ENCODE peak calls at places on chromosomes 12 and 14, in ten cellular contexts. One of them, this sample, is unnamed.

GRCh38 chr12:116538076-116538591 is 21.0 kb upstream of the MAP1LC3B2 start:
- DNase-seq in esophagus muscularis mucosa: no peak
- DNase-seq in stomach: no peak
- DNase-seq in sigmoid colon: no peak
- DNase-seq in A549: no peak
- DNase-seq in GM12891: no peak
- DNase-seq in K562: no peak
- DNase-seq in adrenal gland: no peak
- DNase-seq in body of pancreas: no peak
- DNase-seq in HCT116: no peak
- DNase-seq in this sample: no peak

GRCh38 chr12:20731274-20731673 is 36.1 kb downstream of the SLCO1C1 start:
- DNase-seq in esophagus muscularis mucosa: no peak
- DNase-seq in stomach: no peak
- DNase-seq in sigmoid colon: no peak
- DNase-seq in A549: peak; percentile 9
- DNase-seq in GM12891: no peak
- DNase-seq in K562: no peak
- DNase-seq in adrenal gland: no peak
- DNase-seq in body of pancreas: no peak
- DNase-seq in HCT116: no peak
- DNase-seq in this sample: no peak

GRCh38 chr14:69315302-69315701 is 55.3 kb downstream of the GALNT16 start:
- DNase-seq in esophagus muscularis mucosa: no peak
- DNase-seq in stomach: no peak
- DNase-seq in sigmoid colon: peak; percentile 25
- DNase-seq in A549: peak; percentile 27
- DNase-seq in GM12891: no peak
- DNase-seq in K562: peak; percentile 21
- DNase-seq in adrenal gland: no peak
- DNase-seq in body of pancreas: no peak
- DNase-seq in HCT116: no peak
- DNase-seq in this sample: no peak

GRCh38 chr12:38507839-38508238 is 191.3 kb downstream of the ALG10B start:
- DNase-seq in esophagus muscularis mucosa: no peak
- DNase-seq in stomach: no peak
- DNase-seq in sigmoid colon: no peak
- DNase-seq in A549: no peak
- DNase-seq in GM12891: no peak
- DNase-seq in K562: no peak
- DNase-seq in adrenal gland: no peak
- DNase-seq in body of pancreas: no peak
- DNase-seq in HCT116: no peak
- DNase-seq in this sample: no peak

GRCh38 chr12:121060149-121061001 is 21.3 kb upstream of the OASL start:
- DNase-seq in esophagus muscularis mucosa: peak; percentile 86
- DNase-seq in stomach: peak; percentile 48
- DNase-seq in sigmoid colon: no peak
- DNase-seq in A549: peak; percentile 76
- DNase-seq in GM12891: peak; percentile 47
- DNase-seq in K562: peak; percentile 65
- DNase-seq in adrenal gland: no peak
- DNase-seq in body of pancreas: peak; percentile 27
- DNase-seq in HCT116: peak; percentile 67
- DNase-seq in this sample: no peak

GRCh38 chr12:11499802-11500201 is 104.4 kb upstream of the PRB2 start:
- DNase-seq in esophagus muscularis mucosa: no peak
- DNase-seq in stomach: no peak
- DNase-seq in sigmoid colon: no peak
- DNase-seq in A549: no peak
- DNase-seq in GM12891: no peak
- DNase-seq in K562: no peak
- DNase-seq in adrenal gland: no peak
- DNase-seq in body of pancreas: no peak
- DNase-seq in HCT116: no peak
- DNase-seq in this sample: no peak

GRCh38 chr14:23057757-23058653 is 685 bp upstream of the CDH24 start:
- DNase-seq in esophagus muscularis mucosa: peak; percentile 96
- DNase-seq in stomach: peak; percentile 88
- DNase-seq in sigmoid colon: peak; percentile 94
- DNase-seq in A549: peak; percentile 89
- DNase-seq in GM12891: peak; percentile 94
- DNase-seq in K562: peak; percentile 94
- DNase-seq in adrenal gland: peak; percentile 91
- DNase-seq in body of pancreas: peak; percentile 88
- DNase-seq in HCT116: peak; percentile 79
- DNase-seq in this sample: peak; percentile 85

GRCh38 chr12:212799-213526 is 994 bp downstream of the SLC6A12 start:
- DNase-seq in esophagus muscularis mucosa: no peak
- DNase-seq in stomach: peak; percentile 46
- DNase-seq in sigmoid colon: no peak
- DNase-seq in A549: no peak
- DNase-seq in GM12891: no peak
- DNase-seq in K562: no peak
- DNase-seq in adrenal gland: no peak
- DNase-seq in body of pancreas: peak; percentile 79
- DNase-seq in HCT116: no peak
- DNase-seq in this sample: no peak

GRCh38 chr14:104895786-104896642 is 28.7 kb upstream of the PLD4 start:
- DNase-seq in esophagus muscularis mucosa: no peak
- DNase-seq in stomach: peak; percentile 70
- DNase-seq in sigmoid colon: peak; percentile 65
- DNase-seq in A549: no peak
- DNase-seq in GM12891: peak; percentile 9
- DNase-seq in K562: no peak
- DNase-seq in adrenal gland: peak; percentile 31
- DNase-seq in body of pancreas: peak; percentile 91
- DNase-seq in HCT116: no peak
- DNase-seq in this sample: peak; percentile 28

GRCh38 chr12:100154472-100155247 is 12.0 kb upstream of the BLTP3B start:
- DNase-seq in esophagus muscularis mucosa: peak; percentile 93
- DNase-seq in stomach: peak; percentile 82
- DNase-seq in sigmoid colon: peak; percentile 77
- DNase-seq in A549: peak; percentile 84
- DNase-seq in GM12891: peak; percentile 59
- DNase-seq in K562: peak; percentile 85
- DNase-seq in adrenal gland: peak; percentile 69
- DNase-seq in body of pancreas: peak; percentile 68
- DNase-seq in HCT116: peak; percentile 62
- DNase-seq in this sample: peak; percentile 37

GRCh38 chr14:101808020-101808641 is 46.6 kb downstream of the PPP2R5C start:
- DNase-seq in esophagus muscularis mucosa: no peak
- DNase-seq in stomach: no peak
- DNase-seq in sigmoid colon: no peak
- DNase-seq in A549: peak; percentile 27
- DNase-seq in GM12891: no peak
- DNase-seq in K562: peak; percentile 69
- DNase-seq in adrenal gland: no peak
- DNase-seq in body of pancreas: peak; percentile 72
- DNase-seq in HCT116: no peak
- DNase-seq in this sample: no peak

GRCh38 chr12:56104815-56105476 is 587 bp downstream of the PA2G4 start:
- DNase-seq in esophagus muscularis mucosa: no peak
- DNase-seq in stomach: peak; percentile 34
- DNase-seq in sigmoid colon: no peak
- DNase-seq in A549: peak; percentile 31
- DNase-seq in GM12891: no peak
- DNase-seq in K562: peak; percentile 72
- DNase-seq in adrenal gland: peak; percentile 30
- DNase-seq in body of pancreas: peak; percentile 23
- DNase-seq in HCT116: no peak
- DNase-seq in this sample: no peak

GRCh38 chr14:61461808-61462275 is 140.5 kb downstream of the PRKCH start:
- DNase-seq in esophagus muscularis mucosa: peak; percentile 91
- DNase-seq in stomach: no peak
- DNase-seq in sigmoid colon: no peak
- DNase-seq in A549: peak; percentile 72
- DNase-seq in GM12891: no peak
- DNase-seq in K562: peak; percentile 60
- DNase-seq in adrenal gland: no peak
- DNase-seq in body of pancreas: peak; percentile 62
- DNase-seq in HCT116: peak; percentile 34
- DNase-seq in this sample: peak; percentile 71

GRCh38 chr12:12319501-12320322 is 30.3 kb downstream of the MANSC1 start:
- DNase-seq in esophagus muscularis mucosa: no peak
- DNase-seq in stomach: no peak
- DNase-seq in sigmoid colon: peak; percentile 55
- DNase-seq in A549: no peak
- DNase-seq in GM12891: no peak
- DNase-seq in K562: no peak
- DNase-seq in adrenal gland: no peak
- DNase-seq in body of pancreas: no peak
- DNase-seq in HCT116: no peak
- DNase-seq in this sample: no peak

GRCh38 chr14:81157431-81157830 is 63.3 kb downstream of the GTF2A1 start:
- DNase-seq in esophagus muscularis mucosa: no peak
- DNase-seq in stomach: no peak
- DNase-seq in sigmoid colon: no peak
- DNase-seq in A549: no peak
- DNase-seq in GM12891: no peak
- DNase-seq in K562: no peak
- DNase-seq in adrenal gland: no peak
- DNase-seq in body of pancreas: no peak
- DNase-seq in HCT116: no peak
- DNase-seq in this sample: no peak

DNA sequence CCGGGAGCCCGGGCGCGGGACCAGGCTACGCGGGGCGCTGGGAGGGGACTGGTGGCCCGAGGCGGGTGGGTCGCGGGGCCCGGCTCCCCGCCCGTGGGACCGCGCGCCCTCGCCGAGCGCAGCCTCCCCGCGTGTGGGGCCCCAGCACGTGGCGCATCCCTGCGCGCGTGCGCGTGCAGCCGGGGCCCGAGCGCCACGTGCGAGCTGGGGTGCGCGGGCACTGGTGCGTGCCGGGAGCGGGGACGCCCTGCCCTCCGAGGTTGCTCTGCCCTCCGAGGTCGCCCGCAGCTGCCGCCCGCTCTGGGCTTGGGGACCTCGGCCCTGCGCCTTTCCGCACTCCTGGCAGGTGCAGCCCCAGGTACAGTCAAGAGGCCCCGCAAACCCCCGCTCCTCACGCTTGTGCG is 365 bp upstream of the CCDC88C start:
- DNase-seq in esophagus muscularis mucosa: no peak
- DNase-seq in stomach: peak; percentile 61
- DNase-seq in sigmoid colon: no peak
- DNase-seq in A549: peak; percentile 72
- DNase-seq in GM12891: no peak
- DNase-seq in K562: peak; percentile 64
- DNase-seq in adrenal gland: no peak
- DNase-seq in body of pancreas: peak; percentile 41
- DNase-seq in HCT116: peak; percentile 32
- DNase-seq in this sample: no peak
- TF ChIP-seq POLR2A in esophagus muscularis mucosa: no peak
- TF ChIP-seq POLR2A in stomach: no peak
- TF ChIP-seq POLR2A in sigmoid colon: no peak
- TF ChIP-seq POLR2A in A549: no peak
- TF ChIP-seq POLR2A in GM12891: no peak
- TF ChIP-seq POLR2A in K562: no peak
- TF ChIP-seq POLR2A in adrenal gland: no peak
- TF ChIP-seq POLR2A in body of pancreas: no peak
- TF ChIP-seq POLR2A in HCT116: peak; percentile 52
- TF ChIP-seq POLR2A in this sample: no peak

GRCh38 chr12:26831959-26832816 is 806 bp downstream of the ITPR2 start:
- DNase-seq in esophagus muscularis mucosa: no peak
- DNase-seq in stomach: peak; percentile 58
- DNase-seq in sigmoid colon: peak; percentile 88
- DNase-seq in A549: peak; percentile 77
- DNase-seq in GM12891: peak; percentile 49
- DNase-seq in K562: peak; percentile 79
- DNase-seq in adrenal gland: peak; percentile 72
- DNase-seq in body of pancreas: peak; percentile 61
- DNase-seq in HCT116: peak; percentile 19
- DNase-seq in this sample: peak; percentile 71
- TF ChIP-seq POLR2A in esophagus muscularis mucosa: peak; percentile 18
- TF ChIP-seq POLR2A in stomach: no peak
- TF ChIP-seq POLR2A in sigmoid colon: no peak
- TF ChIP-seq POLR2A in A549: no peak
- TF ChIP-seq POLR2A in GM12891: peak; percentile 79
- TF ChIP-seq POLR2A in K562: peak; percentile 24
- TF ChIP-seq POLR2A in adrenal gland: peak; percentile 75
- TF ChIP-seq POLR2A in body of pancreas: peak; percentile 39
- TF ChIP-seq POLR2A in HCT116: no peak
- TF ChIP-seq POLR2A in this sample: no peak

GRCh38 chr12:68406134-68406576 is 74.0 kb upstream of the MDM1 start:
- DNase-seq in esophagus muscularis mucosa: peak; percentile 96
- DNase-seq in stomach: peak; percentile 88
- DNase-seq in sigmoid colon: peak; percentile 98
- DNase-seq in A549: peak; percentile 59
- DNase-seq in GM12891: no peak
- DNase-seq in K562: peak; percentile 30
- DNase-seq in adrenal gland: peak; percentile 89
- DNase-seq in body of pancreas: peak; percentile 91
- DNase-seq in HCT116: no peak
- DNase-seq in this sample: peak; percentile 79
- TF ChIP-seq POLR2A in esophagus muscularis mucosa: no peak
- TF ChIP-seq POLR2A in stomach: no peak
- TF ChIP-seq POLR2A in sigmoid colon: no peak
- TF ChIP-seq POLR2A in A549: no peak
- TF ChIP-seq POLR2A in GM12891: no peak
- TF ChIP-seq POLR2A in K562: no peak
- TF ChIP-seq POLR2A in adrenal gland: no peak
- TF ChIP-seq POLR2A in body of pancreas: no peak
- TF ChIP-seq POLR2A in HCT116: no peak
- TF ChIP-seq POLR2A in this sample: no peak

GRCh38 chr14:84129028-84129427 is 1400.9 kb upstream of the FLRT2 start:
- DNase-seq in esophagus muscularis mucosa: no peak
- DNase-seq in stomach: no peak
- DNase-seq in sigmoid colon: no peak
- DNase-seq in A549: no peak
- DNase-seq in GM12891: no peak
- DNase-seq in K562: no peak
- DNase-seq in adrenal gland: no peak
- DNase-seq in body of pancreas: no peak
- DNase-seq in HCT116: no peak
- DNase-seq in this sample: no peak

GRCh38 chr14:84131924-84132323 is 1398.0 kb upstream of the FLRT2 start:
- DNase-seq in esophagus muscularis mucosa: no peak
- DNase-seq in stomach: no peak
- DNase-seq in sigmoid colon: no peak
- DNase-seq in A549: no peak
- DNase-seq in GM12891: no peak
- DNase-seq in K562: no peak
- DNase-seq in adrenal gland: no peak
- DNase-seq in body of pancreas: no peak
- DNase-seq in HCT116: no peak
- DNase-seq in this sample: no peak

GRCh38 chr14:84127430-84127829 is 1402.5 kb upstream of the FLRT2 start:
- DNase-seq in esophagus muscularis mucosa: no peak
- DNase-seq in stomach: no peak
- DNase-seq in sigmoid colon: no peak
- DNase-seq in A549: no peak
- DNase-seq in GM12891: no peak
- DNase-seq in K562: no peak
- DNase-seq in adrenal gland: no peak
- DNase-seq in body of pancreas: no peak
- DNase-seq in HCT116: no peak
- DNase-seq in this sample: no peak

DNA sequence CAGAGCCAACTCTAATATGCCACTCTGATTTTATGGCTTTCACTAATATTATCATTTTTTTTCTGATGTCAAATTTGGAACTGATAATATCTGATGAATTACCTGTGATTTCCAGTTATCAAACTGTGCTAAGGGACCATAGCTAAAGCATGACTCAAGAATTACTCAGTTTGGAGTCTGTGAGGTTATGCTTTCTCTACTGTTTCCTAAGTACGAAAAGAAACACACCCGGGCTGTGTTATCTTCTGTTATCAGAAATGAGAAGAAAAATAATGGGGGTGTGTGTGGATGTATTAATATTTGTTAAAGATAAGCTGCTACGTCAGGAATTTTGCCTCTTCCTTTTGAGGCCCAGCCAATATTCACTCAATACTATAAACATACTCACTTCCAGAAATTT is 1401.9 kb upstream of the FLRT2 start:
- DNase-seq in esophagus muscularis mucosa: no peak
- DNase-seq in stomach: no peak
- DNase-seq in sigmoid colon: no peak
- DNase-seq in A549: no peak
- DNase-seq in GM12891: no peak
- DNase-seq in K562: no peak
- DNase-seq in adrenal gland: no peak
- DNase-seq in body of pancreas: no peak
- DNase-seq in HCT116: no peak
- DNase-seq in this sample: no peak
- TF ChIP-seq POLR2A in esophagus muscularis mucosa: no peak
- TF ChIP-seq POLR2A in stomach: no peak
- TF ChIP-seq POLR2A in sigmoid colon: no peak
- TF ChIP-seq POLR2A in A549: no peak
- TF ChIP-seq POLR2A in GM12891: no peak
- TF ChIP-seq POLR2A in K562: no peak
- TF ChIP-seq POLR2A in adrenal gland: no peak
- TF ChIP-seq POLR2A in body of pancreas: no peak
- TF ChIP-seq POLR2A in HCT116: no peak
- TF ChIP-seq POLR2A in this sample: no peak